ENCODE peak calls at places on chromosomes 4 and X, in eight cellular contexts. N is BJ, T is tibial artery, B is cardiac muscle cell, Y is gastrocnemius medialis, Q is trophoblast cell, D is choroid plexus epithelial cell, A is AG09309. L is an unnamed sample.

GRCh38 chr4:88188738-88189417 is 30.4 kb upstream of the ABCG2 start:
- DNase-seq in N (no peak), T (no peak), D (no peak), Q (no peak), B (no peak), Y (no peak), A (no peak), L (no peak)

GRCh38 chrX:151176351-151176750 is at the start of gene GPR50:
- DNase-seq in Y (no peak), N (no peak), Q (no peak), T (no peak), B (no peak), D (no peak), A (no peak), L (no peak)

GRCh38 chr4:15145709-15146108 is 143.4 kb downstream of the CPEB2 start:
- DNase-seq in B (no peak), Q (no peak), D (no peak), T (no peak), Y (no peak), N (no peak), A (no peak), L (no peak)

GRCh38 chrX:72045141-72045540 is 86.6 kb downstream of the RTL5 start:
- DNase-seq in Y (no peak), N (no peak), D (no peak), Q (no peak), B (no peak), T (no peak), A (no peak), L (no peak)

GRCh38 chrX:47240619-47241018 is 7.8 kb downstream of the USP11 start:
- DNase-seq in Y (no peak), B (no peak), D (no peak), T (no peak), N (no peak), Q (no peak), A (no peak), L (no peak)

GRCh38 chrX:148574247-148574973 is 74.0 kb downstream of the AFF2 start:
- DNase-seq in Y (no peak), Q (no peak), A (no peak), N (no peak), D (no peak), T (no peak), B (no peak), L (no peak)

GRCh38 chr4:99447079-99447478 is 11.9 kb upstream of the ADH7 start:
- DNase-seq in T (no peak), A (peak), N (no peak), D (peak), Q (no peak), B (peak), Y (no peak), L (peak)

GRCh38 chr4:17111959-17112659 is 213.7 kb upstream of the LDB2 start:
- DNase-seq in T (no peak), A (no peak), Q (no peak), B (peak), N (no peak), Y (no peak), D (peak), L (no peak)

GRCh38 chr4:104451573-104451972 is 43.1 kb downstream of the CXXC4 start:
- DNase-seq in D (no peak), Q (no peak), B (peak), A (no peak), Y (no peak), T (no peak), N (no peak), L (no peak)

GRCh38 chr4:20418865-20419451 is 167.3 kb downstream of the SLIT2 start:
- DNase-seq in N (peak), T (no peak), D (peak), B (peak), A (peak), Y (no peak), Q (no peak), L (peak)

GRCh38 chr4:112167790-112168189 is 22.5 kb downstream of the FAM241A start:
- DNase-seq in A (no peak), B (no peak), D (peak), T (no peak), Y (no peak), Q (no peak), N (no peak), L (no peak)

GRCh38 chr4:106368678-106369077 is at the start of gene GIMD1:
- DNase-seq in A (no peak), N (no peak), Q (no peak), T (no peak), Y (no peak), D (no peak), B (no peak), L (no peak)
- H3K4me3 ChIP-seq in A (no peak), N (no peak), Q (no peak), T (no peak), Y (no peak), D (peak), B (no peak), L (no peak)

DNA sequence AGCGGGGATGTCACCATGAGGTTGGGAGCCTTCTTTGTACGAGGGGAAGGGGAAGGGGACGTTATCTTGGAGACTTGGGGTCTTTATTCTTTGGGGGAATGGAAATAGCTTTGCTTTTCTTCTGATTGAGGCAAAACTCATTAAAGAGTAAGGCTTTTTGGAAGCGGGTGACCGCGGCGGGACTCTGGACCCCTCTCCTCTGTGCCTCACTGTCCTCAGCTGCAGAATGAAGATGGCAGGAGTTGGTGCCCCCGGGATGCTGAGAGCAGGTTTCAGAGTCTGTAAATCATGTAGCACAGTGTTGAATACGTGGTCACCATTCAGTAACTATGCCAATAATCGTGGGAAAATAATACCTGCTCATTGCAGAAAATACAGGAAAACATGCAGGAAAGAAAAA is 32.1 kb downstream of the HTT-AS start:
- DNase-seq in B (no peak), Y (no peak), A (no peak), Q (no peak), T (no peak), N (no peak), D (no peak), L (no peak)
- H3K4me3 ChIP-seq in B (no peak), Y (peak), A (peak), Q (no peak), T (peak), N (no peak), D (no peak), L (peak)

GRCh38 chr4:172740434-172740833 is 428.2 kb upstream of the GALNT7 start:
- DNase-seq in D (no peak), Y (no peak), A (no peak), T (no peak), N (no peak), Q (no peak), B (no peak), L (no peak)

GRCh38 chr4:172736046-172736445 is 432.6 kb upstream of the GALNT7 start:
- DNase-seq in A (no peak), B (no peak), Y (no peak), N (no peak), D (no peak), Q (no peak), T (no peak), L (no peak)

DNA sequence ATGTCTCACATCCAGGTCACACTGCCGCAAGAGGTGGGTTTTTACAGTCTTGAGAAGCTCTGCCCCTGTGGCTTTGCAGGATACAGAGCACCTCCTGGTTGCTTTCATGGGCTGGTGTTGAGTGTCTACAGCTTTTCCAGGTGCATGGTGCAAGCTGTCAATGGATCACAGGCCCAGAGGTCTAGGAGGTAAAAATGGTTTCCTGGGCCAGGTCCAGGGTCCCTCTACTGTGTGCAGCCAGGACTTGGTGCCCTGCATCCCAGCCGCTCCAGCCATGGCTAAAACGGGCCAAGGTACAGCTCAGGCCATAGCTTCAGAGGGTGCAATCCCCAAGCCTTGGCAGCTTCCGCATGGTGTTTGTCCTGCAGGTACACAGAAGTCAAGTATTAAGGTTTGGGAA is 434.1 kb upstream of the GALNT7 start:
- DNase-seq in D (no peak), N (no peak), Y (no peak), B (no peak), T (no peak), A (no peak), Q (no peak), L (no peak)
- H3K4me3 ChIP-seq in D (no peak), N (no peak), Y (no peak), B (no peak), T (no peak), A (no peak), Q (no peak), L (no peak)

DNA sequence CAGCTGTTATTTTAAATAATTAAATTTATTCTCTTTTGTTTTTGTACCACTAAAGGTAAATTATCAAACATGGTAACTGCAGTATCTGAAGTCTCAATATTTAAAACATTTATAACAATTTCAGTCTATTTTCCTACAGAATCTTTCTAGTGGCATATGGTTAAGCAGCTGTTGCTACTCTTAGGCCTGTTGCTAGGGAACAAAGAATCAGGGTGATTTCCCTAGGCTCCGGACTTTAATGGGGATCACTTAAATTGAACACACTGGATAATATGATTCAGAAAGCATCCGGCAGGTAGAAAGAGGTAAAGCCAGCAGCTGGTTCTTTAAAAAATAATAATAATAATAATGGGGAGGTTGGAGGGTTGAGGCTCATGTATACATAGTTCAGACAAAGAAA is 17.6 kb downstream of the FBXO8 start:
- DNase-seq in B (no peak), A (no peak), T (no peak), Q (no peak), N (no peak), Y (no peak), D (peak), L (no peak)
- H3K4me3 ChIP-seq in B (no peak), A (no peak), T (no peak), Q (no peak), N (no peak), Y (no peak), D (no peak), L (no peak)

DNA sequence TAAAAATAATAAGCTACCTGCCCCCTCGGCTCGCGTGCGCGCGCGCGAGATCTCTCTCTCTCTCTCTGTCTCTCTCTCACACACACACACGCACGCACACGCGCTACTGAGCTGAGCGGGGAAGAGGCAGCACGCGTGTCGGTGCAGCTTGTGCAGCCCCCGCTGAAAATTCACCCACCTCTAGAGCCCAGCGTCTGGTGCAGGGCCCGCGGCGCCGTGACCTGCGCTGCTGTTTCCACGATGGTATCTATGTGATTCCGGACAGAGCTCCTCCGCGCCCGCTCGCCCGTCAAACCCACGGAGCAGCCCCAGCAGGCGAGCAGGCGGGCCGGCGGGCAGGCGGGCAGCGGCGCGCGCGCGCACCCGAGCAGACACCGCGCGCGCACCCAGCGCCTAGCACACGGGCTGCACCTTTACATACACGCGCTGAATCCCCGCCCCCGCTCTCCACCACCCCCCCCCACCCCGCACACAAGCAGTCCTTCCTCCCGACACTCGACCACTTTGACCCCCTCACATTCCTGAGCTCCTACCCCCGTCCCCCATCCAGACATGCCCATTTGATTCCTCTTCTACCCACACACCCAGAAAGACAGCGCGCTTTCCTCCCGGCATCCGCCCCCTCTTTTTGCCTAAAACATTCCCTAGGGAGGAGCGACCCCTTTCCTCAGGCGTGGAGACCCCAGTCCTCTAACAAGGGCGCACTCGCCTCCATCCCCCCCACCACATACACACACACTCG is 1.0 kb downstream of the SLITRK4 start:
- DNase-seq in D (no peak), B (peak), Y (peak), Q (no peak), A (no peak), N (no peak), T (no peak), L (no peak)
- H3K4me3 ChIP-seq in D (no peak), B (peak), Y (peak), Q (peak), A (no peak), N (no peak), T (peak), L (no peak)

DNA sequence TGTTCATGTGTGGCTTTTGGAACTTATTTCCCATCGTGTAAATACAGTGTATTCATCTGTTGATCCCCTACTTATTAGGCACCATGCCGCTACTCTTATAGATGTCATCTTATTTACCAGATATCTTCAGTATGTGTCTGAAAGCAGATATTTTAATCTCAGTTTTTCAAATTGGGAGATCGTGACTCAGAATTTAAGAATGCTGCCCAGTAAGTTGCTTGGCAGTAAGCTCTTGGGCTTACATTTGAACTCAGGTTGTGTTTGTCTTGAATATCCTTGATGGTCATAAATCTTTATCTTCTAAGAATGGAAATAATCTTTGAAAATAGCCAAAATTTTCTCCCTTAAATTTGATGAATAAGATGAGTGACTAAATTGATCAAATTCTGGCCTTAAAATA is 45.9 kb upstream of the RPA4 start:
- DNase-seq in T (no peak), N (no peak), Y (no peak), Q (no peak), B (peak), A (no peak), D (peak), L (peak)
- H3K4me3 ChIP-seq in T (no peak), N (no peak), Y (no peak), Q (no peak), B (no peak), A (no peak), D (no peak), L (no peak)

GRCh38 chr4:177484613-177485021 is 42.4 kb upstream of the AGA start:
- DNase-seq in N (peak), Q (peak), B (peak), A (peak), Y (no peak), T (no peak), D (peak), L (peak)
- H3K4me3 ChIP-seq in N (no peak), Q (no peak), B (no peak), A (no peak), Y (no peak), T (no peak), D (no peak), L (no peak)

GRCh38 chr4:148341980-148342800 is 100.0 kb downstream of the NR3C2 start:
- DNase-seq in A (no peak), N (no peak), B (no peak), T (no peak), Y (no peak), Q (no peak), D (peak), L (no peak)
- H3K4me3 ChIP-seq in A (no peak), N (no peak), B (no peak), T (no peak), Y (no peak), Q (no peak), D (no peak), L (no peak)